ENCODE peak calls at places on chromosomes 4 and X, in seven cellular contexts. One of them, this sample, is unnamed.

GRCh38 chr4:113222006-113222405 is 172.6 kb downstream of the ANK2 start:
- DNase-seq in T-helper 1 cell: no peak
- DNase-seq in NCI-H1105: no peak
- DNase-seq in GM20000: no peak
- DNase-seq in BJ: peak
- DNase-seq in thyroid gland: no peak
- DNase-seq in H1: no peak
- DNase-seq in this sample: no peak

GRCh38 chr4:89324671-89325070 is 17.1 kb upstream of the GPRIN3 start:
- DNase-seq in T-helper 1 cell: no peak
- DNase-seq in NCI-H1105: no peak
- DNase-seq in GM20000: peak
- DNase-seq in BJ: no peak
- DNase-seq in thyroid gland: no peak
- DNase-seq in H1: no peak
- DNase-seq in this sample: no peak

GRCh38 chr4:185269286-185269685 is 59.9 kb downstream of the SNX25 start:
- DNase-seq in T-helper 1 cell: no peak
- DNase-seq in NCI-H1105: no peak
- DNase-seq in GM20000: no peak
- DNase-seq in BJ: no peak
- DNase-seq in thyroid gland: no peak
- DNase-seq in H1: no peak
- DNase-seq in this sample: no peak

GRCh38 chr4:181849472-181849871 is 393.7 kb upstream of the TENM3 start:
- DNase-seq in T-helper 1 cell: no peak
- DNase-seq in NCI-H1105: no peak
- DNase-seq in GM20000: no peak
- DNase-seq in BJ: no peak
- DNase-seq in thyroid gland: no peak
- DNase-seq in H1: no peak
- DNase-seq in this sample: no peak

GRCh38 chr4:33709247-33709646 is 2535.1 kb downstream of the ARAP2 start:
- DNase-seq in T-helper 1 cell: no peak
- DNase-seq in NCI-H1105: no peak
- DNase-seq in GM20000: no peak
- DNase-seq in BJ: no peak
- DNase-seq in thyroid gland: no peak
- DNase-seq in H1: no peak
- DNase-seq in this sample: no peak

GRCh38 chrX:88865634-88866033 is 118.6 kb downstream of the CPXCR1 start:
- DNase-seq in T-helper 1 cell: no peak
- DNase-seq in NCI-H1105: no peak
- DNase-seq in GM20000: no peak
- DNase-seq in BJ: no peak
- DNase-seq in thyroid gland: no peak
- DNase-seq in H1: no peak
- DNase-seq in this sample: no peak

GRCh38 chr4:140109626-140110213 is 44.3 kb downstream of the MAML3 start:
- DNase-seq in T-helper 1 cell: no peak
- DNase-seq in NCI-H1105: peak
- DNase-seq in GM20000: no peak
- DNase-seq in BJ: no peak
- DNase-seq in thyroid gland: no peak
- DNase-seq in H1: no peak
- DNase-seq in this sample: no peak

GRCh38 chr4:5973033-5973432 is 45.2 kb downstream of the C4orf50 start:
- DNase-seq in T-helper 1 cell: no peak
- DNase-seq in NCI-H1105: no peak
- DNase-seq in GM20000: no peak
- DNase-seq in BJ: no peak
- DNase-seq in thyroid gland: no peak
- DNase-seq in H1: no peak
- DNase-seq in this sample: no peak

GRCh38 chr4:26860922-26861433 is 337 bp downstream of the STIM2 start:
- DNase-seq in T-helper 1 cell: no peak
- DNase-seq in NCI-H1105: no peak
- DNase-seq in GM20000: peak
- DNase-seq in BJ: no peak
- DNase-seq in thyroid gland: peak
- DNase-seq in H1: peak
- DNase-seq in this sample: no peak

GRCh38 chr4:5980436-5981155 is 37.6 kb downstream of the C4orf50 start:
- DNase-seq in T-helper 1 cell: no peak
- DNase-seq in NCI-H1105: no peak
- DNase-seq in GM20000: no peak
- DNase-seq in BJ: no peak
- DNase-seq in thyroid gland: no peak
- DNase-seq in H1: no peak
- DNase-seq in this sample: no peak

GRCh38 chr4:17884063-17884462 is 73.3 kb downstream of the NCAPG start:
- DNase-seq in T-helper 1 cell: no peak
- DNase-seq in NCI-H1105: no peak
- DNase-seq in GM20000: no peak
- DNase-seq in BJ: peak
- DNase-seq in thyroid gland: no peak
- DNase-seq in H1: no peak
- DNase-seq in this sample: no peak

GRCh38 chr4:181008164-181008563 is 1235.0 kb upstream of the TENM3 start:
- DNase-seq in T-helper 1 cell: no peak
- DNase-seq in NCI-H1105: no peak
- DNase-seq in GM20000: no peak
- DNase-seq in BJ: no peak
- DNase-seq in thyroid gland: no peak
- DNase-seq in H1: no peak
- DNase-seq in this sample: no peak

GRCh38 chrX:132488092-132488749 is 617 bp downstream of the MBNL3 start:
- DNase-seq in T-helper 1 cell: no peak
- DNase-seq in NCI-H1105: peak
- DNase-seq in GM20000: no peak
- DNase-seq in BJ: no peak
- DNase-seq in thyroid gland: peak
- DNase-seq in H1: no peak
- DNase-seq in this sample: no peak

GRCh38 chr4:111400736-111401135 is 744.5 kb upstream of the FAM241A start:
- DNase-seq in T-helper 1 cell: no peak
- DNase-seq in NCI-H1105: peak
- DNase-seq in GM20000: no peak
- DNase-seq in BJ: no peak
- DNase-seq in thyroid gland: peak
- DNase-seq in H1: no peak
- DNase-seq in this sample: no peak

GRCh38 chrX:48971325-48972213 is at the start of gene KCND1:
- DNase-seq in T-helper 1 cell: no peak
- DNase-seq in NCI-H1105: peak
- DNase-seq in GM20000: no peak
- DNase-seq in BJ: no peak
- DNase-seq in thyroid gland: peak
- DNase-seq in H1: peak
- DNase-seq in this sample: no peak

GRCh38 chrX:149510386-149510785 is 5.3 kb upstream of the IDS start:
- DNase-seq in T-helper 1 cell: no peak
- DNase-seq in NCI-H1105: no peak
- DNase-seq in GM20000: no peak
- DNase-seq in BJ: no peak
- DNase-seq in thyroid gland: peak
- DNase-seq in H1: no peak
- DNase-seq in this sample: no peak

This sample was measured in thoracic aorta.